ENCODE peak calls at places on chromosome 22, in eight cellular contexts. E is G401, O is pancreas, X is AG08395, G is GM23248, M is progenitor cell of endocrine pancreas, V is left ventricle myocardium inferior, T is right atrium auricular region. F is an unnamed sample.

GRCh38 chr22:41504397-41504796 is 35.5 kb downstream of the ACO2 start:
- DNase-seq in V (peak), E (peak), O (no peak), G (peak), M (no peak), T (no peak), X (peak), F (peak)

GRCh38 chr22:30400159-30400558 is 3.3 kb downstream of the SEC14L2 start:
- DNase-seq in O (no peak), T (no peak), V (no peak), E (no peak), M (no peak), G (no peak), X (no peak), F (no peak)

GRCh38 chr22:49107961-49108530 is 719.6 kb downstream of the BRD1 start:
- DNase-seq in O (no peak), X (no peak), E (no peak), M (no peak), T (no peak), V (no peak), G (no peak), F (no peak)

GRCh38 chr22:41301085-41302015 is at the start of gene ZC3H7B:
- DNase-seq in G (peak), M (peak), X (peak), T (peak), O (peak), V (peak), E (peak), F (peak)

GRCh38 chr22:39388261-39389011 is 11.1 kb upstream of the TAB1 start:
- DNase-seq in E (peak), X (peak), G (peak), V (peak), O (peak), M (peak), T (peak), F (peak)

GRCh38 chr22:46457502-46458488 is 79.6 kb downstream of the CELSR1 start:
- DNase-seq in O (no peak), E (no peak), T (no peak), X (peak), G (peak), V (no peak), M (no peak), F (no peak)

GRCh38 chr22:22463855-22464540 is 44.5 kb downstream of the ZNF280B start:
- DNase-seq in X (peak), O (no peak), M (peak), T (no peak), E (peak), G (peak), V (no peak), F (peak)

GRCh38 chr22:37566903-37567798 is 6.9 kb downstream of the CDC42EP1 start:
- DNase-seq in V (peak), X (peak), M (peak), G (peak), T (peak), E (peak), O (peak), F (peak)

GRCh38 chr22:37627545-37627944 is 11.9 kb upstream of the SH3BP1 start:
- DNase-seq in V (no peak), X (no peak), O (no peak), E (no peak), M (no peak), G (no peak), T (no peak), F (no peak)

GRCh38 chr22:23520875-23521441 is 59.1 kb downstream of the IGLL1 start:
- DNase-seq in X (peak), M (no peak), G (peak), V (peak), E (no peak), O (peak), T (no peak), F (peak)

GRCh38 chr22:47918276-47918928 is 1156.0 kb downstream of the TBC1D22A start:
- DNase-seq in E (no peak), M (no peak), V (no peak), X (no peak), O (no peak), T (no peak), G (no peak), F (no peak)

GRCh38 chr22:35212020-35212419 is 45.3 kb upstream of the HMGXB4 start:
- DNase-seq in O (no peak), E (no peak), T (no peak), G (peak), V (no peak), X (peak), M (no peak), F (no peak)

GRCh38 chr22:43470218-43470617 is 58.4 kb downstream of the MPPED1 start:
- DNase-seq in O (no peak), E (no peak), M (no peak), X (no peak), T (no peak), G (no peak), V (no peak), F (no peak)

GRCh38 chr22:24423519-24424000 is 3.8 kb upstream of the ADORA2A start:
- DNase-seq in E (no peak), M (peak), O (peak), G (peak), X (peak), T (no peak), V (peak), F (peak)

GRCh38 chr22:27377901-27378300 is 423.7 kb downstream of the MN1 start:
- DNase-seq in O (peak), M (no peak), X (no peak), E (no peak), V (no peak), G (no peak), T (no peak), F (no peak)

GRCh38 chr22:17786435-17787158 is 12.3 kb upstream of the BID start:
- DNase-seq in M (no peak), E (no peak), G (peak), O (no peak), X (no peak), T (peak), V (peak), F (no peak)

GRCh38 chr22:35313311-35314121 is 13.8 kb downstream of the TOM1 start:
- DNase-seq in T (no peak), E (no peak), M (no peak), X (peak), G (peak), O (no peak), V (peak), F (peak)

GRCh38 chr22:37443086-37443485 is 15.8 kb upstream of the ELFN2 start:
- DNase-seq in M (no peak), O (no peak), T (no peak), G (no peak), V (no peak), X (no peak), E (no peak), F (no peak)

GRCh38 chr22:41177626-41178424 is 27.3 kb upstream of the L3MBTL2 start:
- DNase-seq in E (no peak), T (no peak), V (no peak), G (no peak), M (no peak), X (no peak), O (no peak), F (no peak)

GRCh38 chr22:45162531-45162930 is 1.2 kb upstream of the NUP50 start:
- DNase-seq in G (no peak), T (no peak), V (no peak), M (no peak), O (no peak), E (no peak), X (no peak), F (no peak)

GRCh38 chr22:30459206-30460052 is 12.4 kb downstream of the SEC14L3 start:
- DNase-seq in G (peak), T (no peak), O (no peak), V (no peak), X (no peak), M (peak), E (no peak), F (no peak)

GRCh38 chr22:30028731-30029130 is 51.5 kb upstream of the HORMAD2 start:
- DNase-seq in X (no peak), T (no peak), E (no peak), V (no peak), G (no peak), M (no peak), O (no peak), F (no peak)

GRCh38 chr22:23404689-23405365 is 175.3 kb downstream of the IGLL1 start:
- DNase-seq in O (no peak), T (no peak), X (peak), E (no peak), V (no peak), M (no peak), G (peak), F (no peak)

GRCh38 chr22:28282346-28282745 is 363.3 kb upstream of the PITPNB start:
- DNase-seq in O (no peak), X (peak), M (no peak), E (no peak), V (no peak), T (no peak), G (peak), F (no peak)

GRCh38 chr22:33438273-33438672 is 380.1 kb upstream of the SYN3 start:
- DNase-seq in T (no peak), E (peak), X (peak), M (no peak), O (no peak), G (peak), V (no peak), F (peak)

GRCh38 chr22:38435010-38435409 is 20.0 kb downstream of the KCNJ4 start:
- DNase-seq in M (no peak), X (no peak), O (no peak), V (no peak), T (no peak), E (no peak), G (no peak), F (no peak)

GRCh38 chr22:27514612-27515011 is 286.9 kb downstream of the MN1 start:
- DNase-seq in T (peak), O (no peak), V (no peak), X (no peak), G (no peak), M (no peak), E (no peak), F (no peak)

GRCh38 chr22:32380991-32381390 is 23.3 kb downstream of the RFPL3 start:
- DNase-seq in E (no peak), G (no peak), T (no peak), M (no peak), V (no peak), O (no peak), X (no peak), F (no peak)

GRCh38 chr22:36386900-36387663 is 685 bp downstream of the MYH9 start:
- DNase-seq in X (peak), G (peak), E (no peak), M (no peak), T (no peak), O (peak), V (peak), F (no peak)

GRCh38 chr22:35900483-35901168 is 128.0 kb downstream of the RBFOX2 start:
- DNase-seq in G (peak), O (no peak), X (peak), T (no peak), V (no peak), E (peak), M (no peak), F (peak)

GRCh38 chr22:49618689-49618953 is 209.1 kb downstream of the BRD1 start:
- DNase-seq in G (no peak), T (no peak), X (no peak), M (no peak), E (no peak), V (peak), O (no peak), F (no peak)

GRCh38 chr22:37325024-37325395 is 42.7 kb downstream of the CYTH4 start:
- DNase-seq in M (no peak), T (no peak), G (no peak), E (no peak), X (no peak), V (no peak), O (no peak), F (no peak)

GRCh38 chr22:27941143-27941542 is 22.1 kb upstream of the PITPNB start:
- DNase-seq in T (no peak), E (no peak), O (no peak), X (no peak), V (no peak), G (no peak), M (no peak), F (no peak)

GRCh38 chr22:30270841-30271240 is 4.2 kb upstream of the OSM start:
- DNase-seq in E (no peak), M (no peak), V (peak), T (peak), O (no peak), G (no peak), X (no peak), F (no peak)

GRCh38 chr22:42680648-42681047 is 31.5 kb upstream of the CYB5R3 start:
- DNase-seq in V (no peak), X (peak), E (no peak), O (no peak), G (peak), T (peak), M (no peak), F (peak)

GRCh38 chr22:40480996-40481395 is 110.6 kb downstream of the SGSM3 start:
- DNase-seq in X (no peak), T (no peak), V (no peak), G (no peak), O (no peak), E (no peak), M (no peak), F (no peak)

GRCh38 chr22:21713428-21714058 is 22.1 kb downstream of the YPEL1 start:
- DNase-seq in G (peak), M (no peak), E (peak), T (no peak), V (no peak), X (no peak), O (no peak), F (no peak)

GRCh38 chr22:28369849-28370248 is 309.8 kb downstream of the TTC28 start:
- DNase-seq in G (peak), T (no peak), M (no peak), O (no peak), V (no peak), E (no peak), X (no peak), F (no peak)

F was measured in hepatic stellate cell.